ENCODE peak calls at places on chromosomes 5 and 9, in six cellular contexts. P is PC-3, H is esophagus squamous epithelium, E is transverse colon, D is IMR-90, T is heart right ventricle. B is an unnamed sample.

GRCh38 chr5:143820451-143820850 is 8.5 kb downstream of the HMHB1 start:
- DNase-seq in P (no peak), H (no peak), E (no peak), D (no peak), T (no peak), B (no peak)

GRCh38 chr9:82645591-82645990 is 417.4 kb downstream of the RASEF start:
- DNase-seq in P (peak; percentile 46), H (no peak), E (no peak), D (no peak), T (no peak), B (no peak)

GRCh38 chr5:54701179-54701578 is 183.6 kb downstream of the SNX18 start:
- DNase-seq in P (peak; percentile 94), H (no peak), E (no peak), D (peak; percentile 99), T (no peak), B (peak; percentile 57)

GRCh38 chr9:27542519-27542918 is 12.9 kb upstream of the MOB3B start:
- DNase-seq in P (no peak), H (no peak), E (no peak), D (no peak), T (no peak), B (no peak)

GRCh38 chr9:10212702-10213101 is 400.1 kb downstream of the PTPRD start:
- DNase-seq in P (no peak), H (no peak), E (no peak), D (no peak), T (no peak), B (no peak)

GRCh38 chr5:82277613-82277986 is 554 bp downstream of the RPS23 start:
- DNase-seq in P (no peak), H (no peak), E (no peak), D (no peak), T (no peak), B (no peak)

GRCh38 chr9:135075234-135076142 is 12.0 kb upstream of the OLFM1 start:
- DNase-seq in P (no peak), H (no peak), E (peak; percentile 39), D (no peak), T (peak; percentile 54), B (no peak)

GRCh38 chr9:135329571-135330306 is 149.8 kb upstream of the PPP1R26 start:
- DNase-seq in P (no peak), H (no peak), E (no peak), D (no peak), T (no peak), B (no peak)

GRCh38 chr9:131728961-131729360 is 10.9 kb downstream of the RAPGEF1 start:
- DNase-seq in P (no peak), H (no peak), E (peak; percentile 59), D (no peak), T (no peak), B (no peak)

GRCh38 chr5:179839328-179840256 is 18.9 kb downstream of the SQSTM1 start:
- DNase-seq in P (no peak), H (no peak), E (no peak), D (peak; percentile 39), T (peak; percentile 40), B (no peak)

GRCh38 chr5:175609504-175609903 is 48.4 kb upstream of the HRH2 start:
- DNase-seq in P (no peak), H (no peak), E (no peak), D (no peak), T (no peak), B (no peak)

GRCh38 chr9:98117984-98118639 is 910 bp downstream of the TRIM14 start:
- DNase-seq in P (peak; percentile 38), H (no peak), E (peak; percentile 84), D (peak; percentile 28), T (no peak), B (no peak)

DNA sequence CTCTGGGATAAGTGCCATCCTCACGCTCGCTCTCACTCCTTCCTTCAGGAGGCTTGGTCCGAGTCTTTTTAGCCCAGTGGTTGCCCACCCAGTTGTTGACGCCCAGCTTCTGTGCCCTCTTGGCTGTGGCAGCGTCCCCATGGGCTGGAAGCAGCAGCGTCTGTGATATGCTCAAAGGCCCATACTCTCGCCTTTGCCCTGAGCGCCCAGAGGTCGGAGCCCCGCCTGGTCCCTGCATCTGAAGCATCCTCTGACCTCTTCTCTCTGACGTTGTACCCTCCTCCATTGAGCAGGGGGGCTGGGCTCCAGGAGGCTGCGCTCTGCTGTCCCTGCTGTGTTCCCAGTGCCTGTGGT is 78.0 kb upstream of the CACNA1B start:
- DNase-seq in P (no peak), H (no peak), E (no peak), D (no peak), T (no peak), B (no peak)
- H3K36me3 ChIP-seq in P (no peaks in the 10 kb centered on the region), H (peaks cover 96% of the 10 kb centered on the region), E (no peaks in the 10 kb centered on the region), D (peaks cover 72% of the 10 kb centered on the region), T (peaks cover 43% of the 10 kb centered on the region), B (peaks cover 41% of the 10 kb centered on the region)

GRCh38 chr5:103224118-103224893 is 34.3 kb upstream of the MACIR start:
- DNase-seq in P (peak; percentile 92), H (no peak), E (peak; percentile 20), D (peak; percentile 75), T (peak; percentile 29), B (peak; percentile 19)
- TF ChIP-seq CTCF in P (peak; percentile 87), H (peak; percentile 74), E (peak; percentile 60), D (peak; percentile 78), T (peak; percentile 66), B (peak; percentile 62)

DNA sequence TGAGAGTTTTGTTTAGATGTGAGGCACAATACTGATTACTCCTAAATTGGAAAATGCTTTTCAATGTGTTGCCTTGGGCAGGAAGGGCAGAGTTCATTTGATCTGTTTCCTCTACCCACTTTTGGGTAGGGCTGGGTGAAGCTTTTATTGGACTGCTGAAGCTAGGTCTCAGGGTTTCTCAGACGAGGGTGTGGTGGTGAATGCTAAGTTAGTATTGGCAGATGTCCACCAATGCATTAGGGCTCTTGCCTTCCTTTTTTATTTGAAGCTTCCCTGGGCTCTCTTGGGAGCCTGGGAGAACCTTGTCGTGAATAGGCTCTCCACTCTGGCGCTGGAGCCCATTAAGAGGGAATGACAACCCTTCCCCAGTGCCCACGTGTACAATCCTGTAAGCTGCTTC is 23.1 kb downstream of the SPTAN1 start:
- DNase-seq in P (no peak), H (no peak), E (peak; percentile 49), D (no peak), T (peak; percentile 40), B (no peak)
- H3K36me3 ChIP-seq in P (peaks cover 60% of the 10 kb centered on the region), H (peaks cover 100% of the 10 kb centered on the region), E (no peaks in the 10 kb centered on the region), D (peaks cover 67% of the 10 kb centered on the region), T (peaks cover 66% of the 10 kb centered on the region), B (peaks cover 38% of the 10 kb centered on the region)

GRCh38 chr5:93422652-93423332 is 158.2 kb downstream of the NR2F1-AS1 start:
- DNase-seq in P (no peak), H (no peak), E (no peak), D (no peak), T (no peak), B (no peak)
- TF ChIP-seq CTCF in P (no peak), H (no peak), E (no peak), D (no peak), T (no peak), B (no peak)

GRCh38 chr5:17256171-17256570 is 38.7 kb downstream of the BASP1 start:
- DNase-seq in P (no peak), H (no peak), E (no peak), D (no peak), T (no peak), B (no peak)
- H3K36me3 ChIP-seq in P (peaks cover 42% of the 10 kb centered on the region), H (no peaks in the 10 kb centered on the region), E (no peaks in the 10 kb centered on the region), D (peaks cover 18% of the 10 kb centered on the region), T (no peaks in the 10 kb centered on the region), B (peaks cover 4% of the 10 kb centered on the region)

GRCh38 chr9:109953813-109954489 is 174.0 kb downstream of the PALM2AKAP2 start:
- DNase-seq in P (no peak), H (no peak), E (no peak), D (no peak), T (no peak), B (no peak)
- TF ChIP-seq CTCF in P (peak; percentile 42), H (no peak), E (no peak), D (no peak), T (no peak), B (peak; percentile 14)

GRCh38 chr9:130078547-130078946 is 24.8 kb downstream of the GPR107 start:
- DNase-seq in P (no peak), H (no peak), E (no peak), D (no peak), T (no peak), B (no peak)

GRCh38 chr9:130089141-130089540 is 35.4 kb downstream of the GPR107 start:
- DNase-seq in P (no peak), H (no peak), E (no peak), D (no peak), T (no peak), B (no peak)

GRCh38 chr9:130088056-130088455 is 34.4 kb downstream of the GPR107 start:
- DNase-seq in P (no peak), H (no peak), E (no peak), D (no peak), T (no peak), B (no peak)

DNA sequence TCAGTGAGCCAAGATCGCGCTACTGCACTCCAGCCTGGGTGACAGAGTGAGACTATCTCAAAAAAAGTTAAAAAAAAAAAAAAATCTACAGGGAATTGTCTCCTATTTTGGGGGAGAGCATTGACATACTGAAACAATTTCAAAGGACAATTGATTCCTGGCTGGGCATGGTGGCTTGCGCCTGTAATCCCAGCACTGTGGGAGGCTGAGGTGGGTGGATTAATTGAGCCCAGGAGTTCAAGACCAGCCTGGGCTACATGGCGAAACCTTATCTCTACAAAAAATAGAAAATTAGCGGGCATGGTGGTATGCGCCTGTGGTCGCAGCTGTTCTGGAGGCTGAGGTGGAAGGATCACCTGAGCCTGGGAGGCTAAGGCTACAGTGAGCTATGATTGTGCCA is 30.6 kb downstream of the GPR107 start:
- DNase-seq in P (no peak), H (no peak), E (no peak), D (no peak), T (no peak), B (no peak)
- H3K36me3 ChIP-seq in P (peaks cover 7% of the 10 kb centered on the region), H (peaks cover 100% of the 10 kb centered on the region), E (no peaks in the 10 kb centered on the region), D (peaks cover 41% of the 10 kb centered on the region), T (peaks cover 31% of the 10 kb centered on the region), B (peaks cover 17% of the 10 kb centered on the region)

DNA sequence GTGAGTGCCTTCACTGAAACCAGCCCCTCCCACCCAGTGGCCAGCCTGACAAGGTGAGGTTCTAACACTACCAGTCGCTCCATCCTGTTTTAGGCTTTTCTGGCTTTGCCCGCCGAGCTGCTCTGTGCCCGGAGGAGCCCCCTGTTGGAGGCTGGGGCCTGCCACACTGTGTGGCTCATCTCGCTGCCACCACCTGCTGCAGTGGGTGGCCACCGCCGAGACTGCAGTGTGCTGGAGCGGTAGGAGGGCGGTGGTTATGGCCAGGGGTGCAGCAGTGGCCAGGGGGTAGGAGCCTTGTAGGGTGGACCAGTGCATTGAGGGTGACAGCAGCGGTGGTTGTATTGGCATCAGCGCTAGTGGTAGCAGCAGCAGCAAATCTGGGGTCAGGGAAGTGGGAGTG is 74.7 kb upstream of the PCAT7 start:
- DNase-seq in P (no peak), H (no peak), E (no peak), D (no peak), T (no peak), B (no peak)
- TF ChIP-seq CTCF in P (no peak), H (no peak), E (no peak), D (no peak), T (no peak), B (no peak)